ENCODE peak calls at places on chromosomes 5 and 9, in six cellular contexts. P is WTC11, B is GM13976, L is OCI-LY7, G is A549, R is breast epithelium. F is an unnamed sample.

GRCh38 chr5:95334900-95335538 is 50.1 kb upstream of the MCTP1 start:
- DNase-seq in P (no peak), B (no peak), L (no peak), G (no peak), R (no peak), F (no peak)

GRCh38 chr9:133161542-133161950 is 2.2 kb downstream of the GBGT1 start:
- DNase-seq in P (no peak), B (no peak), L (no peak), G (no peak), R (no peak), F (no peak)

GRCh38 chr5:33692983-33693382 is 198.8 kb downstream of the ADAMTS12 start:
- DNase-seq in P (no peak), B (no peak), L (no peak), G (no peak), R (no peak), F (no peak)

GRCh38 chr5:68450245-68450852 is 234.8 kb downstream of the PIK3R1 start:
- DNase-seq in P (no peak), B (no peak), L (no peak), G (no peak), R (no peak), F (no peak)

GRCh38 chr5:40080191-40080590 is 599.5 kb upstream of the PTGER4 start:
- DNase-seq in P (no peak), B (no peak), L (no peak), G (no peak), R (no peak), F (no peak)

GRCh38 chr5:167363065-167363464 is 928.4 kb upstream of the WWC1 start:
- DNase-seq in P (no peak), B (no peak), L (no peak), G (no peak), R (no peak), F (no peak)

GRCh38 chr5:172744106-172745104 is 26.6 kb downstream of the DUSP1 start:
- DNase-seq in P (no peak), B (no peak), L (no peak), G (no peak), R (no peak), F (no peak)

GRCh38 chr5:145500712-145501111 is 334.4 kb downstream of the PRELID2 start:
- DNase-seq in P (no peak), B (no peak), L (no peak), G (no peak), R (no peak), F (no peak)

GRCh38 chr5:174247239-174247638 is 201.7 kb downstream of the NSG2 start:
- DNase-seq in P (no peak), B (no peak), L (no peak), G (no peak), R (no peak), F (no peak)

GRCh38 chr9:35225677-35226076 is 63.9 kb downstream of the UNC13B start:
- DNase-seq in P (no peak), B (no peak), L (no peak), G (no peak), R (no peak), F (no peak)

DNA sequence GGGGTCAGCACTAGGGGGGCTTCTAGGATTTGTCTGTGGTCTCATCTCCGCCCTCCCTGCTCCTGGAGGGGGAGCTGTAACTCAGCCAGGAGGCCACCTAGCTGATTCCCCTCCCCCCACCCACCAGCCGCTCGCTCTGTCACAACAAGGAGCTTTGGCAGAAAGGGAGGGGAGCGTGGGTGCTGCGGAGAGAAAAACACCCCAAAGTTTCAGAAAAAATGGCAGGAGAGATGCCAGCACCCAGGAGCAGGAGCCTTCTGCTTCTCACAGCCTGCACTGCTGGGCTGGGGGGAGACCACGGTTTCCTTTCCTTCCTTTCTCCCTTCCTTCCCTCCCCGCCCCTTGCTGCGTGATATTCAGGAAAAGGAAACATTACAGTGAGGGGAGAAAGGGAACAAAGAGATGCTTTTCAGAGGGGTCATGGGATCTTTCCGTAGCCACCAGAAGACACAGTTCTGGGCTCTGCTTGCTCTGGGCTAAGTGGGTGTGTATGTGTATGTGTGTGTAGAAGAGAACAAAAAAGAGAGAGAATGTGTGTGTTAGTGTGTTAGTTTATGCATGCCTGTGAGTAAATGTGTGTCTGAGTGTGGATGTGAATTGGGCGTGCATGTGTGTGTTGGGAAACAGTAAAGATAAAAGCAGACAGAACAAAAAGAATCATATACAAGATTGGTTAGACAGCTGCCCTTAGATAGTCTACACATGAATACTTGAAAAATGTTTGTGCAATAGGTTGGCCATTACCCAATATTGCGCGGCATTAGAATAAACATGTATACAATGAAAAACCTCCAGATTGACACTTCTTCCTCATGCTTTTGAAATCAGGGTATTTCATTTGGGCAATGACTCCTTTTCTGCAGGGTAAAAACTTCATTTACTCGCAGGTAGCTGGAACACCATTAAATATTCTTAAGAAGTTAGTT is 36.4 kb upstream of the HSPA9 start:
- DNase-seq in P (peak), B (no peak), L (no peak), G (no peak), R (no peak), F (peak)
- TF ChIP-seq CTCF in P (no peak), B (no peak), L (no peak), G (no peak), R (no peak), F (no peak)

GRCh38 chr5:88883566-88884434 is 816 bp upstream of the MEF2C start:
- DNase-seq in P (peak), B (peak), L (peak), G (no peak), R (no peak), F (peak)
- TF ChIP-seq CTCF in P (no peak), B (no peak), L (peak), G (no peak), R (no peak), F (no peak)

GRCh38 chr5:140821375-140822280 is at the start of gene PCDHA5:
- DNase-seq in P (no peak), B (no peak), L (peak), G (peak), R (no peak), F (no peak)
- TF ChIP-seq CTCF in P (no peak), B (no peak), L (peak), G (peak), R (no peak), F (no peak)

DNA sequence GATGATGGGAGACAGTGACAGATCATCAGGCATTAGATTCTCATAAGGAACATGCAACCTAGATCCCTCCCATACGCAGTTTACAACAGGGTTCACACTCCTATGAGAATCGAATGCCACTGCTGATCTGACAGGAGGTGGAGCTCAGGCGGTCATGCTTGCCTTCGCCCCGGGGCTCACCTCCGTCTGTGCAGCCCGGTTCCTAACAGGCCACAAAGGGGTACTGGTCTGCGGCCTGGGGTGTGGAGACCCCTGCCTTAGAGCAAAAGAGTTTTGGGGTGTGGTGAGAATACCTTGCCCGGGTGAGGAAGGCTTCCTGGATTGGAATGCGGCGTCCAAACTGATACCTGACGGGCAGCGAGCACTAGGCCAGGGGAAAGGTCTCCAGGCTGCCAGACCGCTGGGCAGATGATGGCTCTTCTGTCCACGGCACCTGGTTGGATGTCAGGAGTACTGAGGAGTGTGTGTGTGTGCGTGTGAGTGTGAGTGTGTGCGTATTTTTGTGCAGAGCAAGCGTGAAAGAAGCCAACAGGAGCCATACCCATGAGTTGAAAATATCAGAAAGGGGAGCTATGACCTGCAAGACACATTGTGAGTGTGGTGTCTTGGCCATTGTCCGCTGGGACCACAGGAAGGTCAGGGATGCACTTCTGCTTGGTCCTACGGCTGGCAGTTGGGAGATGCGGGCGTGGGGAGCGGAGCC is 55.4 kb downstream of the ACER2 start:
- DNase-seq in P (no peak), B (no peak), L (no peak), G (no peak), R (no peak), F (no peak)
- TF ChIP-seq CTCF in P (no peak), B (no peak), L (no peak), G (no peak), R (no peak), F (no peak)

GRCh38 chr9:124012368-124013262 is 1.0 kb downstream of the LHX2 start:
- DNase-seq in P (peak), B (peak), L (no peak), G (no peak), R (no peak), F (no peak)

GRCh38 chr9:124010303-124010664 is 1.3 kb upstream of the LHX2 start:
- DNase-seq in P (no peak), B (peak), L (no peak), G (no peak), R (no peak), F (no peak)

GRCh38 chr9:124010665-124011321 is 775 bp upstream of the LHX2 start:
- DNase-seq in P (peak), B (peak), L (no peak), G (peak), R (no peak), F (no peak)

GRCh38 chr9:124009835-124010226 is 1.7 kb upstream of the LHX2 start:
- DNase-seq in P (no peak), B (peak), L (no peak), G (no peak), R (no peak), F (no peak)

DNA sequence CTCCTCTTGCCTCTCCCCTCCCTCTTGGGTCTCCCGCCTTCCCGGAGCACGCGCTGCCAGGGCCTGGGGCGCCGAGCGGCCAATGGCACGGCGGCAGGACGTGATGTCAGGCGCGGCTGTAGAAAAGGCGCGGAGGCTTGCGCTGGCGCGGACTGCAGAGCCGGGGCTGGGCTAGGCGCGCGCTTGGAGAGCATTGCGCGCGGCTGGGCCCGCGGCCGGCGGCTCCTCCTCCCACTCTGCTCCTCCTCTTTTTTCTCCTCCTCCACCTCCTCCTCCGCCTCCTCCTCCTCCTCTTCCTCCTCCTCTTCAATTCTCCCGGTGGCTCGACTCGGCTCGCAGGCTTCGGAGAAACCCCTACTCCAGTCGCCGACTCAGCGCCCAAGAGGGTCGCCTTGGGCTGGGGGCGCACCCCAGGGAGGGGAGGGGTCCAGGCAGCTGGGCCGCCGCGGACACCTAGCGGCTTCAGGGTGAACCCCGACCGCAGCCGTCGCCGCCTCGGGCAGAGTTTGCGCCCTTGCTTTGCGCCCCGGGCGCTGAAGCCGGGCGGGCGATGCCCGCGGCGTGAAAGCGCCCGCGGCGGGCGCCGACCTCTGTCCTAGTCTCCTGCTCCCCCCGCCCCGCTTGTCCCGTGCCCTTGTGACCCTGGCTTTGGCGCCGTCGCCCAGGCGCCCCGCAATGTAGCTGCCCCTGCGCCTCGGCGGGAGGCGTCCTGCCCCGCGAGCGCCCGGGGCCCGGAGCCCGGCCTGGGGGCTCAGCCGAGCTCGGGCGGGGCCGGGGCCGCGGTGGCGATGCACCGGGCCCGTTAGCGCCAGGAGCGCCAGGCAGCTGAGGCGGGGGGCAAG is at the start of gene LHX2:
- DNase-seq in P (peak), B (peak), L (no peak), G (peak), R (no peak), F (no peak)
- TF ChIP-seq CTCF in P (no peak), B (no peak), L (no peak), G (peak), R (no peak), F (no peak)

DNA sequence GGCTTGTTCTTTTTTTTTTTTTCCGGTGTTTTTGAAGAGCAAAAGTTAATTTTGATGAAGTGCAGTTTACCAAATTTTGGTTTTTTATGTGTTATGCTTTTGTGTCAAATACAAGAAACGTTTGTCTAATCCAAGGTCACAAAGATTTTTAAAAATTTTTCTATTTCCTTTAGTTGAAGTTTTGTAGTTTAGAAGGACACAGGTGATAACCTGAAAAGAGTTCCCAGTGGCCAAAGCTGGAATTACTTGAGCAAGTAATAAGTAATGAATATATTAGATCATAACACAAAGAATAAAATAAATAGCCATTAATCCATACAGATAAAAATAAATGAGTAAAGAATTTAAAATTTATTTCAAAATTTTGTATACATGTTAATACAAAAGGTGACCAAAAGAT is 71.5 kb downstream of the FCHO2 start:
- DNase-seq in P (no peak), B (no peak), L (peak), G (no peak), R (no peak), F (no peak)
- TF ChIP-seq CTCF in P (no peak), B (no peak), L (peak), G (no peak), R (no peak), F (peak)

F was measured in mesothelial cell of epicardium.